ENCODE peak calls at places on chromosomes 11 and 22, in six cellular contexts. V is mucosa of gallbladder; S is ACHN; G is KBM-7; C is fibroblast of lung; O is activated naive CD4-positive, alpha-beta T cell treated with anti-CD3 and anti-CD28 coated beads, Interleukin-2, amount 50 U/mL, for 16 hours. L is an unnamed sample.

GRCh38 chr22:35601743-35602633 is 15.1 kb downstream of the MB start:
- DNase-seq in V (peak), S (peak), G (peak), C (peak), O (no peak), L (no peak)

GRCh38 chr11:119668685-119669084 is 60.3 kb downstream of the NECTIN1 start:
- DNase-seq in V (no peak), S (no peak), G (no peak), C (no peak), O (no peak), L (no peak)

GRCh38 chr11:70721006-70721405 is 322.7 kb downstream of the CTTN start:
- DNase-seq in V (no peak), S (no peak), G (no peak), C (no peak), O (no peak), L (no peak)

GRCh38 chr11:128551641-128552335 is 35.6 kb downstream of the ETS1 start:
- DNase-seq in V (no peak), S (no peak), G (no peak), C (no peak), O (no peak), L (no peak)

GRCh38 chr11:26985941-26986340 is 8.0 kb upstream of the FIBIN start:
- DNase-seq in V (no peak), S (no peak), G (no peak), C (no peak), O (no peak), L (no peak)

GRCh38 chr22:27108425-27109114 is 451.2 kb downstream of the MIAT start:
- DNase-seq in V (peak), S (peak), G (no peak), C (no peak), O (no peak), L (no peak)

GRCh38 chr11:119691701-119692546 is 37.1 kb downstream of the NECTIN1 start:
- DNase-seq in V (no peak), S (no peak), G (no peak), C (no peak), O (no peak), L (peak)

GRCh38 chr11:2509481-2510001 is 64.7 kb downstream of the KCNQ1 start:
- DNase-seq in V (peak), S (no peak), G (no peak), C (no peak), O (no peak), L (no peak)

GRCh38 chr11:111460752-111461305 is 51.4 kb downstream of the BTG4 start:
- DNase-seq in V (no peak), S (no peak), G (no peak), C (peak), O (no peak), L (no peak)

GRCh38 chr11:119752324-119752723 is 23.3 kb upstream of the NECTIN1 start:
- DNase-seq in V (no peak), S (no peak), G (no peak), C (no peak), O (no peak), L (no peak)

GRCh38 chr11:8192896-8193209 is 24.0 kb upstream of the RIC3 start:
- DNase-seq in V (no peak), S (no peak), G (no peak), C (no peak), O (no peak), L (no peak)

GRCh38 chr11:44286268-44286880 is 23.6 kb downstream of the ALX4 start:
- DNase-seq in V (no peak), S (peak), G (peak), C (peak), O (peak), L (no peak)

GRCh38 chr11:108854366-108854765 is 189.5 kb downstream of the DDX10 start:
- DNase-seq in V (no peak), S (no peak), G (no peak), C (no peak), O (no peak), L (no peak)

GRCh38 chr11:96187779-96188624 is 155.0 kb downstream of the MAML2 start:
- DNase-seq in V (no peak), S (peak), G (no peak), C (peak), O (no peak), L (no peak)

GRCh38 chr11:70244698-70245097 is 25.8 kb upstream of the PPFIA1 start:
- DNase-seq in V (no peak), S (no peak), G (no peak), C (peak), O (no peak), L (no peak)

GRCh38 chr22:43226368-43226979 is 39.5 kb upstream of the TTLL12 start:
- DNase-seq in V (no peak), S (no peak), G (no peak), C (peak), O (no peak), L (no peak)

GRCh38 chr11:36386411-36386810 is 90.3 kb downstream of the PRR5L start:
- DNase-seq in V (no peak), S (no peak), G (no peak), C (no peak), O (no peak), L (no peak)

GRCh38 chr11:1310772-1311468 is 1.5 kb upstream of the TOLLIP start:
- DNase-seq in V (no peak), S (no peak), G (peak), C (no peak), O (peak), L (no peak)

GRCh38 chr11:63766501-63767270 is 1.9 kb downstream of the ZFTA start:
- DNase-seq in V (no peak), S (no peak), G (no peak), C (no peak), O (no peak), L (no peak)

GRCh38 chr11:64285885-64286800 is 495 bp downstream of the GPR137 start:
- DNase-seq in V (no peak), S (peak), G (no peak), C (no peak), O (no peak), L (no peak)

GRCh38 chr11:122197055-122197987 is 81.3 kb upstream of the BLID start:
- DNase-seq in V (no peak), S (peak), G (no peak), C (peak), O (no peak), L (no peak)

GRCh38 chr11:62841361-62842170 is 2.2 kb upstream of the WDR74 start:
- DNase-seq in V (peak), S (peak), G (peak), C (peak), O (peak), L (peak)

GRCh38 chr22:17097062-17097461 is 12.3 kb downstream of the IL17RA start:
- DNase-seq in V (no peak), S (no peak), G (no peak), C (no peak), O (no peak), L (no peak)